ENCODE peak calls at places on chromosomes 3 and 15, in five cellular contexts. O is cardiac muscle cell, N is HL-60, D is body of pancreas, C is H1. R is an unnamed sample.

GRCh38 chr3:171068658-171069057 is 42.1 kb upstream of the SLC2A2 start:
- DNase-seq in O (peak), N (no peak), D (no peak), C (no peak), R (no peak)

GRCh38 chr3:192904632-192905289 is 12.9 kb downstream of the MB21D2 start:
- DNase-seq in O (no peak), N (no peak), D (no peak), C (no peak), R (no peak)

GRCh38 chr3:127671523-127672428 is 976 bp upstream of the ABTB1 start:
- DNase-seq in O (no peak), N (no peak), D (peak), C (no peak), R (peak)

GRCh38 chr3:81974754-81975153 is 213.3 kb upstream of the GBE1 start:
- DNase-seq in O (no peak), N (no peak), D (no peak), C (no peak), R (no peak)

GRCh38 chr3:1082024-1082633 is 10.7 kb upstream of the CNTN6 start:
- DNase-seq in O (peak), N (no peak), D (peak), C (no peak), R (no peak)

GRCh38 chr15:65072027-65072426 is 4.2 kb upstream of the RASL12 start:
- DNase-seq in O (no peak), N (no peak), D (no peak), C (no peak), R (no peak)

GRCh38 chr15:80480171-80480811 is 76.1 kb downstream of the ARNT2 start:
- DNase-seq in O (no peak), N (no peak), D (no peak), C (no peak), R (no peak)

GRCh38 chr15:100033140-100033857 is 300.1 kb upstream of the LYSMD4 start:
- DNase-seq in O (no peak), N (no peak), D (peak), C (no peak), R (no peak)

GRCh38 chr15:80856809-80857377 is 77.7 kb downstream of the CEMIP start:
- DNase-seq in O (no peak), N (no peak), D (peak), C (no peak), R (peak)

GRCh38 chr3:129549006-129549800 is 6.2 kb downstream of the H1-8 start:
- DNase-seq in O (no peak), N (peak), D (no peak), C (no peak), R (no peak)

GRCh38 chr15:63473999-63474809 is 30.2 kb upstream of the USP3 start:
- DNase-seq in O (peak), N (no peak), D (peak), C (no peak), R (peak)

GRCh38 chr3:156770699-156771414 is 55.3 kb upstream of the LEKR1 start:
- DNase-seq in O (no peak), N (no peak), D (no peak), C (no peak), R (no peak)

GRCh38 chr3:124730129-124730919 is at the start of gene UMPS:
- DNase-seq in O (peak), N (peak), D (peak), C (no peak), R (peak)

GRCh38 chr15:95669146-95669922 is 661.2 kb upstream of the NR2F2 start:
- DNase-seq in O (peak), N (no peak), D (no peak), C (no peak), R (no peak)

GRCh38 chr3:14719006-14719405 is 44.1 kb downstream of the C3orf20 start:
- DNase-seq in O (no peak), N (no peak), D (no peak), C (no peak), R (no peak)

GRCh38 chr3:156474560-156475389 is 80.1 kb downstream of the SSR3 start:
- DNase-seq in O (peak), N (no peak), D (no peak), C (no peak), R (no peak)

GRCh38 chr3:188465311-188465710 is 311.4 kb downstream of the LPP start:
- DNase-seq in O (no peak), N (no peak), D (no peak), C (no peak), R (no peak)

GRCh38 chr3:65342084-65342683 is 654.4 kb upstream of the ADAMTS9 start:
- DNase-seq in O (peak), N (peak), D (peak), C (peak), R (no peak)

GRCh38 chr3:193452338-193452737 is 73.8 kb upstream of the ATP13A5 start:
- DNase-seq in O (peak), N (no peak), D (no peak), C (no peak), R (no peak)

GRCh38 chr3:47394140-47394855 is 13.5 kb downstream of the PTPN23 start:
- DNase-seq in O (peak), N (no peak), D (no peak), C (no peak), R (no peak)

GRCh38 chr3:190860531-190860930 is 2.0 kb downstream of the GMNC start:
- DNase-seq in O (no peak), N (no peak), D (no peak), C (no peak), R (no peak)

GRCh38 chr15:81752149-81752942 is 293.5 kb downstream of the MEX3B start:
- DNase-seq in O (peak), N (no peak), D (peak), C (no peak), R (no peak)

GRCh38 chr15:89323825-89324224 is 10.8 kb downstream of the POLG start:
- DNase-seq in O (no peak), N (no peak), D (no peak), C (no peak), R (no peak)

GRCh38 chr15:88650556-88650955 is 11.7 kb downstream of the ISG20 start:
- DNase-seq in O (no peak), N (no peak), D (no peak), C (no peak), R (no peak)

GRCh38 chr3:59873576-59874230 is 823.9 kb upstream of the CFAP20DC start:
- DNase-seq in O (no peak), N (no peak), D (no peak), C (no peak), R (no peak)

GRCh38 chr3:197019535-197019934 is 10.1 kb downstream of the MELTF start:
- DNase-seq in O (no peak), N (no peak), D (no peak), C (no peak), R (no peak)

GRCh38 chr3:72265250-72265649 is 480.3 kb upstream of the PROK2 start:
- DNase-seq in O (peak), N (no peak), D (no peak), C (no peak), R (no peak)

GRCh38 chr15:81303241-81304225 is 20.4 kb downstream of the STARD5 start:
- DNase-seq in O (no peak), N (no peak), D (no peak), C (peak), R (peak)

GRCh38 chr15:60444289-60444912 is 34.5 kb downstream of the ICE2 start:
- DNase-seq in O (no peak), N (no peak), D (no peak), C (no peak), R (no peak)

GRCh38 chr15:70078578-70079417 is 18.9 kb downstream of the TLE3 start:
- DNase-seq in O (no peak), N (no peak), D (peak), C (no peak), R (no peak)

GRCh38 chr3:58175429-58176184 is 35.2 kb downstream of the DNASE1L3 start:
- DNase-seq in O (peak), N (no peak), D (peak), C (no peak), R (no peak)

GRCh38 chr15:63157891-63158431 is 684 bp upstream of the RPS27L start:
- DNase-seq in O (peak), N (no peak), D (peak), C (no peak), R (peak)

GRCh38 chr15:39582286-39582976 is 1.6 kb downstream of the THBS1 start:
- DNase-seq in O (no peak), N (no peak), D (peak), C (no peak), R (no peak)

GRCh38 chr15:42577514-42578031 is 2.2 kb downstream of the STARD9 start:
- DNase-seq in O (no peak), N (no peak), D (no peak), C (no peak), R (no peak)

GRCh38 chr15:50131617-50132016 is 12.6 kb upstream of the ATP8B4 start:
- DNase-seq in O (no peak), N (no peak), D (no peak), C (no peak), R (no peak)

GRCh38 chr3:117281371-117281770 is 571.8 kb downstream of the TUSC7 start:
- DNase-seq in O (no peak), N (no peak), D (no peak), C (no peak), R (no peak)

GRCh38 chr15:98952381-98952803 is 55.2 kb downstream of the PGPEP1L start:
- DNase-seq in O (no peak), N (no peak), D (peak), C (no peak), R (no peak)

GRCh38 chr15:71131601-71132357 is 16.5 kb downstream of the THSD4 start:
- DNase-seq in O (no peak), N (no peak), D (no peak), C (no peak), R (no peak)

DNA sequence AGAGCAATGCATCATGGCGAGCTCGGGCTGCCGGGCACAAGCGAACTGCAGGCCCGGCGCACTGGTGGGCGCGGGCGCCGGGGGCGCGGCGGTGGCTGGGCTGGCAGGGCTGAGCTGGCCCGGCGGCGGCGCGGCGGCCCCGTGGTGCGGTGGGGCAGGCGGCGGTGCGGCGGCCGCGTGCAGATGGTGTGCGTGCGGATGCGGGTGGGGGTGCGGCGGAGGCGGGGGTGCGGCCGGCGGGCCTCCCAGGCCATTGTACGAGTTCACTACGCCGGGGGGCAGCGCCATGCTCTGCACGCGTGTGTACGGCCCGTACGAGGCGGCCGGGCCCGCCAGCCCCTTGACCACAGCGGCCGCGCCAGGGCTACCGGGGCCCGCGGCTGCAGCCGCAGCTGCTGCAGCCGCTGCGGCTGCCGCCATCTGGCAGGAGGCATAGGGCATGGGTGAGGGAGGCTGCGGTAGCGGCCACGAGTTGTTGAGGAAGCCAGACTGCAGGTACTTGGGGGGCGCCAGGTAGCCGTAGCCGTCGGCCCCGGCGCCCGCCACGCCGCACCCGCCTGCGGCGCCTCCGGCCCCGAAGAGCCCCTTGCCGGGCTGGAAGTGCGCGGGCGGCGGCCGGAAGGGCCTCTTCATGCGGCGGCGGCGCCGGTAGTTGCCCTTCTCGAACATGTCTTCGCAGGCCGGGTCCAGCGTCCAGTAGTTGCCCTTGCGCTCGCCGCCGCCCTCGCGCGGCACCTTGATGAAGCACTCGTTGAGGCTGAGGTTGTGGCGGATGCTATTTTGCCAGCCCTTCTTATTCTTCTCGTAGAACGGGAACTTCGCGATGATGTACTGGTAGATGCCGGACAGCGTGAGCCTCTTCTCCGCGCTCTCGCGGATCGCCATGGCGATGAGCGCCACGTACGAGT is 1.0 kb downstream of the FOXL2 start:
- DNase-seq in O (peak), N (peak), D (peak), C (no peak), R (no peak)
- H3K4me3 ChIP-seq in O (peak), N (peak), D (no peak), C (peak), R (peak)

GRCh38 chr3:184812845-184813157 is 835 bp downstream of the VPS8 start:
- DNase-seq in O (no peak), N (no peak), D (no peak), C (no peak), R (no peak)

GRCh38 chr3:184811663-184811998 is 335 bp upstream of the VPS8 start:
- DNase-seq in O (no peak), N (no peak), D (no peak), C (no peak), R (no peak)

GRCh38 chr3:184811034-184811433 is 932 bp upstream of the VPS8 start:
- DNase-seq in O (no peak), N (no peak), D (no peak), C (no peak), R (no peak)

GRCh38 chr3:184813357-184813756 is 1.4 kb downstream of the VPS8 start:
- DNase-seq in O (no peak), N (no peak), D (no peak), C (no peak), R (no peak)

DNA sequence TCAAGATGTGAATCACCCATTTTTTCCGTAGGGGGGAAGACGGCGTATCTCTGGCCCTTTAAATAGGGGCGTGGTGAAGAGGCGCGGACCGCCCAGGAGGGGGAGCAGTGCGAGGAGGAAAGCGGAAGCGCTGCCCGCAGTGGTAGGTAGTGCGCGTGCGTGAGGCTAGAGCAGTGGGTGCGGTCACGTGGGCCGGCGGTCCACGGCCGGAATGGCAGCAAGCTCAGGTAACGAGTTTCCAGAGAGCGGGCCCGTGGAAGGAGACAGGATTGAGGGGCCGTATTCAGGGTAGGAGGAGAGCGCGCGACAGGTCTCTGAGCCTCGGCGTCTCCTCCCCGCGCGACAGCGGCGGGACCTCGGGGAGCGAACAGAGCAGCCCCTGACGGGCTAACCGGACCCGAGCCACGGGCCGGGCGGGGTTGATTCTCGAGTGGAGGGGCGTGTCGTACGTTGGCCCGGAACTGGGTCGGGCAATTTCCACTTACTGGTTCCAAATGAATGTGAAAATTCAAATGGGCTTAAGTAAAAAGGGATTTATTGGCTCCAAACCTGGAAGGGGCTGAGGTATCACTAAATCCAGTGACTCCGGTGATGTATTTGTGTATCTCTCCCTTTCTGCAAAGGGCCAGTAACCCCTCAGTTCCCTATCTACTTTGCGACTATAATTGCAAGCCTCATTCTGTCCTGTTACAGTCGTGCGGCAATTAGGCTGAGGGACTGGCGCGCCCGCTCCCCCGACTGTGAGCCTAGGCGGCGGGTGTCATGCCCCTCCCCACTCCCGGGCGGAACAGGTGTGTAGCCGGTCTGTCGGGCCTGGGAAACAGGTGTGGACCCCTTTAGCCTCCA is at the start of gene VPS8:
- DNase-seq in O (peak), N (peak), D (peak), C (peak), R (peak)
- H3K27ac ChIP-seq in O (peak), N (peak), D (peak), C (no peak), R (peak)

GRCh38 chr3:113536627-113537101 is 4.3 kb downstream of the SIDT1 start:
- DNase-seq in O (no peak), N (no peak), D (no peak), C (no peak), R (no peak)

GRCh38 chr3:113532698-113533533 is 561 bp downstream of the SIDT1 start:
- DNase-seq in O (peak), N (no peak), D (peak), C (no peak), R (peak)

GRCh38 chr3:113533534-113533892 is 1.2 kb downstream of the SIDT1 start:
- DNase-seq in O (no peak), N (no peak), D (no peak), C (no peak), R (peak)

GRCh38 chr3:113535898-113536297 is 3.5 kb downstream of the SIDT1 start:
- DNase-seq in O (no peak), N (no peak), D (no peak), C (no peak), R (no peak)

GRCh38 chr3:113534365-113534764 is 2.0 kb downstream of the SIDT1 start:
- DNase-seq in O (no peak), N (no peak), D (no peak), C (no peak), R (peak)
- H3K4me3 ChIP-seq in O (no peak), N (no peak), D (no peak), C (no peak), R (peak)

GRCh38 chr15:59177445-59177728 is 29.3 kb upstream of the LDHAL6B start:
- DNase-seq in O (no peak), N (no peak), D (no peak), C (no peak), R (no peak)
- H3K27ac ChIP-seq in O (no peak), N (no peak), D (no peak), C (no peak), R (no peak)